ENCODE peak calls at places on chromosomes 5 and 9, in five cellular contexts. K, L, O, X and W are unnamed samples.

GRCh38 chr5:108797396-108797795 is 49.7 kb downstream of the FER start:
- DNase-seq in K (no peak), L (no peak), O (no peak), X (no peak), W (no peak)

GRCh38 chr9:37919166-37919955 is 15.4 kb upstream of the SLC25A51 start:
- DNase-seq in K (no peak), L (no peak), O (no peak), X (no peak), W (no peak)

GRCh38 chr5:321233-321725 is at the start of gene AHRR:
- DNase-seq in K (peak), L (no peak), O (no peak), X (peak), W (no peak)

GRCh38 chr5:16870878-16871277 is 65.2 kb downstream of the MYO10 start:
- DNase-seq in K (no peak), L (no peak), O (no peak), X (no peak), W (no peak)

GRCh38 chr5:146005264-146005663 is 68.9 kb downstream of the SH3RF2 start:
- DNase-seq in K (no peak), L (no peak), O (no peak), X (no peak), W (no peak)

GRCh38 chr9:112104401-112104800 is 70.7 kb downstream of the SUSD1 start:
- DNase-seq in K (no peak), L (no peak), O (no peak), X (no peak), W (no peak)

GRCh38 chr9:122446819-122447484 is 30.8 kb downstream of the OR1J1 start:
- DNase-seq in K (no peak), L (no peak), O (no peak), X (no peak), W (no peak)

GRCh38 chr9:75855509-75855908 is 35.0 kb upstream of the PCSK5 start:
- DNase-seq in K (no peak), L (no peak), O (no peak), X (no peak), W (no peak)

GRCh38 chr9:131868766-131869165 is 128.9 kb upstream of the RAPGEF1 start:
- DNase-seq in K (no peak), L (no peak), O (no peak), X (peak), W (no peak)

GRCh38 chr5:168404366-168404765 is 81.9 kb upstream of the RARS1 start:
- DNase-seq in K (no peak), L (peak), O (no peak), X (no peak), W (no peak)

GRCh38 chr5:69134126-69134525 is 32.8 kb upstream of the CCNB1 start:
- DNase-seq in K (no peak), L (no peak), O (no peak), X (no peak), W (no peak)

GRCh38 chr9:4164356-4164755 is 135.5 kb downstream of the GLIS3 start:
- DNase-seq in K (no peak), L (no peak), O (no peak), X (no peak), W (no peak)

GRCh38 chr9:82511626-82512025 is 523.1 kb downstream of the SPATA31D1 start:
- DNase-seq in K (no peak), L (no peak), O (no peak), X (no peak), W (no peak)

GRCh38 chr5:6592611-6593010 is 40.2 kb downstream of the NSUN2 start:
- DNase-seq in K (no peak), L (no peak), O (no peak), X (no peak), W (no peak)

GRCh38 chr9:136051568-136052432 is 43.3 kb downstream of the NACC2 start:
- DNase-seq in K (peak), L (peak), O (no peak), X (peak), W (peak)

GRCh38 chr5:61313960-61314681 is 17.9 kb upstream of the ZSWIM6 start:
- DNase-seq in K (no peak), L (peak), O (no peak), X (no peak), W (no peak)

GRCh38 chr9:93826905-93827544 is 128.1 kb downstream of the BARX1 start:
- DNase-seq in K (no peak), L (no peak), O (no peak), X (no peak), W (no peak)

GRCh38 chr5:151200913-151201445 is 22.9 kb downstream of the CCDC69 start:
- DNase-seq in K (no peak), L (no peak), O (no peak), X (no peak), W (no peak)

GRCh38 chr5:127700237-127700766 is 2.9 kb upstream of the CCDC192 start:
- DNase-seq in K (no peak), L (no peak), O (no peak), X (no peak), W (no peak)

GRCh38 chr5:72197393-72197792 is 90.1 kb downstream of the MAP1B start:
- DNase-seq in K (no peak), L (no peak), O (no peak), X (no peak), W (no peak)

GRCh38 chr5:125317546-125317995 is 571.1 kb upstream of the ZNF608 start:
- DNase-seq in K (no peak), L (no peak), O (no peak), X (no peak), W (no peak)

GRCh38 chr9:128072144-128073021 is 4.4 kb downstream of the SLC25A25 start:
- DNase-seq in K (no peak), L (no peak), O (peak), X (peak), W (no peak)

GRCh38 chr5:170297589-170298462 is at the start of gene LCP2:
- DNase-seq in K (no peak), L (no peak), O (peak), X (no peak), W (no peak)

GRCh38 chr9:112774006-112774996 is 23.7 kb downstream of the SNX30 start:
- DNase-seq in K (no peak), L (no peak), O (no peak), X (no peak), W (no peak)

GRCh38 chr9:80796662-80797426 is 892.5 kb downstream of the TLE1 start:
- DNase-seq in K (no peak), L (no peak), O (no peak), X (no peak), W (no peak)

GRCh38 chr5:147437161-147437596 is 72.7 kb downstream of the DPYSL3 start:
- DNase-seq in K (no peak), L (no peak), O (no peak), X (no peak), W (no peak)

GRCh38 chr9:126337690-126338426 is 11.2 kb downstream of the MVB12B start:
- DNase-seq in K (no peak), L (no peak), O (no peak), X (no peak), W (peak)

GRCh38 chr9:126482361-126483044 is 131.2 kb upstream of the LMX1B start:
- DNase-seq in K (no peak), L (no peak), O (no peak), X (peak), W (peak)

GRCh38 chr5:58918015-58918729 is 335.3 kb downstream of the RAB3C start:
- DNase-seq in K (no peak), L (no peak), O (no peak), X (no peak), W (no peak)

GRCh38 chr5:29367176-29367833 is 1826.2 kb upstream of the CDH6 start:
- DNase-seq in K (no peak), L (no peak), O (no peak), X (no peak), W (no peak)

GRCh38 chr5:181281984-181282316 is 21.0 kb upstream of the TRIM52 start:
- DNase-seq in K (no peak), L (no peak), O (no peak), X (no peak), W (no peak)

GRCh38 chr5:151897896-151898295 is 26.8 kb downstream of the GLRA1 start:
- DNase-seq in K (no peak), L (no peak), O (no peak), X (no peak), W (no peak)

GRCh38 chr9:32524558-32525461 is 1.2 kb downstream of the RIGI start:
- DNase-seq in K (no peak), L (no peak), O (peak), X (no peak), W (no peak)

GRCh38 chr9:20028849-20029231 is 240.0 kb upstream of the SLC24A2 start:
- DNase-seq in K (no peak), L (no peak), O (no peak), X (no peak), W (no peak)

GRCh38 chr9:136762915-136763648 is 1.2 kb downstream of the LCN15 start:
- DNase-seq in K (peak), L (no peak), O (no peak), X (peak), W (no peak)

GRCh38 chr5:43362725-43363435 is 49.3 kb downstream of the CCL28 start:
- DNase-seq in K (no peak), L (no peak), O (no peak), X (no peak), W (no peak)

GRCh38 chr5:110377411-110378392 is 348.8 kb downstream of the TMEM232 start:
- DNase-seq in K (no peak), L (no peak), O (no peak), X (no peak), W (no peak)

GRCh38 chr5:60102961-60103683 is 209.6 kb upstream of the PDE4D start:
- DNase-seq in K (peak), L (no peak), O (no peak), X (no peak), W (no peak)

DNA sequence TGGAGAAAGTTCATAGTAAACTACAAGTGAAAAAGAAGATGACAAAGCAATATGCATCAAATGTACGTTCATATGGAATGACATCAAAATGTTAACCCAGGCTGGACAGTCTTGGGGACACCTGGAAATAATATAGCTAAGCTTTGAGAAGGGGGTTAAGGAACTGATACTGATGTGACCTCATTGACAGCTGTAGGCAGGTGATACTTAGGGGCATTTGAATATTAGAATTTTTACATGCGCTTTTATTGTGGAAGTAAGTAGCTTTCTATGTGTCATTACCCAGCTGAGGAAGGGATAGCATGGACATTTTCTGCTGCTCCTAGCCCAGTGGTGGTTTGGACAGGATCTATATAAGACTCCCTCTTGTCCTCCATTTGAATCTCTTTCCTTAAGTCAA is 299.7 kb downstream of the CWC27 start:
- DNase-seq in K (no peak), L (no peak), O (no peak), X (no peak), W (no peak)
- H3K27ac ChIP-seq in K (no peak), L (no peak), O (no peak), X (no peak), W (no peak)

DNA sequence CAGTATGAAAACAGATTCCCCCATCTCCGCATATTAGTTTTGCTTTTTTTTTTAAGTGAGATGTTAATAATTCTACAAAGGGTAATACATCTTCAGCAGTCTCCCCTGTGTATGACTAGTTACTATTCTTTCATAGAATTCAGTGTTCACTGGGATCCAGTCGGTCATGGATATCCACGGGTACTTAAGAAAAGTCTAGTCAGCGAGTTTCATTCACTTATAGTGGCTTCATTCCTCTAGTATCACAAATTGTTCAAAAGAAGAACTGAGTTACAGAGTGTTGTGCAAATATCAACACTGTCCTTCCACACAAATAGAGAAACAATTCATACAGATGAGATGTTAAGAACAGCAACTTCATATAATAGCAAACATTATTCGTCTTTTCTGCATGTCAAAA is 35.7 kb downstream of the BNC2 start:
- DNase-seq in K (no peak), L (no peak), O (no peak), X (no peak), W (no peak)
- H3K27ac ChIP-seq in K (no peak), L (no peak), O (no peak), X (no peak), W (no peak)

GRCh38 chr5:172954277-172954676 is 4.9 kb upstream of the RPL26L1 start:
- DNase-seq in K (no peak), L (no peak), O (no peak), X (no peak), W (no peak)
- H3K27ac ChIP-seq in K (peak), L (peak), O (no peak), X (no peak), W (no peak)

GRCh38 chr9:35341021-35341420 is 148.9 kb upstream of the RUSC2 start:
- DNase-seq in K (no peak), L (no peak), O (no peak), X (no peak), W (no peak)

GRCh38 chr9:35338561-35339274 is 151.2 kb upstream of the RUSC2 start:
- DNase-seq in K (no peak), L (no peak), O (no peak), X (no peak), W (no peak)

GRCh38 chr9:35340046-35340445 is 149.9 kb upstream of the RUSC2 start:
- DNase-seq in K (no peak), L (no peak), O (no peak), X (no peak), W (no peak)

GRCh38 chr9:35342221-35342620 is 147.7 kb upstream of the RUSC2 start:
- DNase-seq in K (no peak), L (no peak), O (no peak), X (no peak), W (no peak)

DNA sequence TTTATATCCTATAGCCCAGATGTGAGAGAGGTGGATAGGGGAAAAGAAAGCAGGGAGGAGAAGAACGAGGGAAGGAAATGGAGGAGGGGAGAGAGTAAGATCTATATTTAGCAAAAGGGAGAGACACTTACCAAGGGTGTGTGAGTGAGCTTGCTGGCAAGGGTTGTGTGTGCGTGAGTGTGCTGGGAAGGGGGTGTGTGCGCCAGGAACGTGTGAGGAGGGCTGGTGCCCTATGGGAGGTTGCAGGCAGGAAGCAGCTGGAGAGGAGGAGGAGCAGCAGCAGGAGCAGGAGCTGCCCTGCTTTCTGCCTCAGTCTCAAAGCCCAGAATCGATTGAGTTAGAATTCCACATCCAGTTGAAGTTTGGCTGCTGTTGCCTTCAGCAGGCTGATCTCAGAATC is 148.3 kb upstream of the RUSC2 start:
- DNase-seq in K (no peak), L (peak), O (no peak), X (peak), W (peak)
- H3K27ac ChIP-seq in K (no peak), L (peak), O (no peak), X (peak), W (peak)

DNA sequence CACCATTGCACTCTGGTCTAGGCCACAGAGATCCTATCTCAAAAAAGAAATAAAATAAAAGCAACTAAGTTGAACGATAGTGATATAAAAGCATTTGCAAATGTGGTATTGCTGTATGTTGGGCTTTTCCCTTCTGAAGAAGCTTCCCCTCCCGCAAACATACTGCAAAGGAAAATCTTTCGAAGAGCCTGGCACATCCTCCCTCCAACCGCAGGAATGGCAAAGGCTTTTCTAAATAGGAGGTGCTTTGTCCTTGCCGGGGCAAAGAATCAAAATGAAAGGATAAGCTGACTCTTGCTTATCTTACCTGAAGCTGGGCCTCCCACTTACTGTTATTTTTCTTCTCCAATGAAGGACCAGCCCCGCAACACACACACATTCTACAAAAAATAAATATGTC is 45.8 kb downstream of the SERINC5 start:
- DNase-seq in K (no peak), L (no peak), O (no peak), X (no peak), W (no peak)
- H3K27ac ChIP-seq in K (no peak), L (no peak), O (peak), X (no peak), W (no peak)